ENCODE peak calls at places on chromosome 18, in eight cellular contexts. One of them, this sample, is unnamed.

GRCh38 chr18:64966667-64967066 is 784.1 kb upstream of the CDH7 start:
- DNase-seq in posterior vena cava: no peak
- DNase-seq in tibial nerve: no peak
- DNase-seq in GM20000: no peak
- DNase-seq in foreskin keratinocyte: peak
- DNase-seq in NCI-H2029 treated with DMSO at 0.1 percent for 48 hours: no peak
- DNase-seq in GF-D8: no peak
- DNase-seq in H9: peak
- DNase-seq in this sample: peak

GRCh38 chr18:5729983-5730699 is 165.2 kb downstream of the TMEM200C start:
- DNase-seq in tibial nerve: peak
- DNase-seq in GM20000: no peak
- DNase-seq in NCI-H2029 treated with DMSO at 0.1 percent for 48 hours: no peak
- DNase-seq in H9: no peak
- DNase-seq in foreskin keratinocyte: no peak
- DNase-seq in GF-D8: no peak
- DNase-seq in posterior vena cava: no peak
- DNase-seq in this sample: peak

GRCh38 chr18:58615150-58616132 is 13.4 kb downstream of the ALPK2 start:
- DNase-seq in posterior vena cava: no peak
- DNase-seq in H9: no peak
- DNase-seq in GF-D8: no peak
- DNase-seq in tibial nerve: no peak
- DNase-seq in NCI-H2029 treated with DMSO at 0.1 percent for 48 hours: no peak
- DNase-seq in GM20000: peak
- DNase-seq in foreskin keratinocyte: peak
- DNase-seq in this sample: no peak

GRCh38 chr18:59249186-59249774 is 24.0 kb downstream of the RAX start:
- DNase-seq in NCI-H2029 treated with DMSO at 0.1 percent for 48 hours: peak
- DNase-seq in GF-D8: no peak
- DNase-seq in GM20000: peak
- DNase-seq in H9: peak
- DNase-seq in tibial nerve: no peak
- DNase-seq in foreskin keratinocyte: peak
- DNase-seq in posterior vena cava: no peak
- DNase-seq in this sample: no peak

GRCh38 chr18:66280470-66280869 is 323.4 kb downstream of the CDH19 start:
- DNase-seq in GM20000: no peak
- DNase-seq in GF-D8: no peak
- DNase-seq in foreskin keratinocyte: no peak
- DNase-seq in posterior vena cava: no peak
- DNase-seq in H9: no peak
- DNase-seq in NCI-H2029 treated with DMSO at 0.1 percent for 48 hours: no peak
- DNase-seq in tibial nerve: no peak
- DNase-seq in this sample: no peak

GRCh38 chr18:55511277-55511676 is 76.7 kb downstream of the TCF4 start:
- DNase-seq in GF-D8: no peak
- DNase-seq in GM20000: no peak
- DNase-seq in foreskin keratinocyte: no peak
- DNase-seq in posterior vena cava: no peak
- DNase-seq in tibial nerve: no peak
- DNase-seq in H9: no peak
- DNase-seq in NCI-H2029 treated with DMSO at 0.1 percent for 48 hours: no peak
- DNase-seq in this sample: no peak

GRCh38 chr18:1047406-1047805 is 142.7 kb downstream of the ADCYAP1 start:
- DNase-seq in NCI-H2029 treated with DMSO at 0.1 percent for 48 hours: no peak
- DNase-seq in posterior vena cava: no peak
- DNase-seq in GM20000: no peak
- DNase-seq in foreskin keratinocyte: no peak
- DNase-seq in GF-D8: no peak
- DNase-seq in tibial nerve: no peak
- DNase-seq in H9: no peak
- DNase-seq in this sample: no peak

GRCh38 chr18:49647496-49648168 is 85.8 kb downstream of the LIPG start:
- DNase-seq in NCI-H2029 treated with DMSO at 0.1 percent for 48 hours: no peak
- DNase-seq in tibial nerve: no peak
- DNase-seq in H9: no peak
- DNase-seq in GM20000: no peak
- DNase-seq in GF-D8: no peak
- DNase-seq in posterior vena cava: no peak
- DNase-seq in foreskin keratinocyte: peak
- DNase-seq in this sample: no peak

GRCh38 chr18:46387426-46388131 is 269.4 kb downstream of the LOXHD1 start:
- DNase-seq in GM20000: no peak
- DNase-seq in GF-D8: no peak
- DNase-seq in H9: no peak
- DNase-seq in posterior vena cava: no peak
- DNase-seq in tibial nerve: no peak
- DNase-seq in NCI-H2029 treated with DMSO at 0.1 percent for 48 hours: no peak
- DNase-seq in foreskin keratinocyte: peak
- DNase-seq in this sample: no peak

GRCh38 chr18:25284861-25285574 is 66.9 kb downstream of the ZNF521 start:
- DNase-seq in NCI-H2029 treated with DMSO at 0.1 percent for 48 hours: no peak
- DNase-seq in posterior vena cava: no peak
- DNase-seq in tibial nerve: no peak
- DNase-seq in GF-D8: no peak
- DNase-seq in foreskin keratinocyte: no peak
- DNase-seq in H9: no peak
- DNase-seq in GM20000: no peak
- DNase-seq in this sample: peak

GRCh38 chr18:53451902-53452301 is 772.6 kb downstream of the MBD2 start:
- DNase-seq in NCI-H2029 treated with DMSO at 0.1 percent for 48 hours: no peak
- DNase-seq in H9: no peak
- DNase-seq in GF-D8: no peak
- DNase-seq in posterior vena cava: no peak
- DNase-seq in tibial nerve: no peak
- DNase-seq in GM20000: no peak
- DNase-seq in foreskin keratinocyte: no peak
- DNase-seq in this sample: no peak

GRCh38 chr18:63736856-63737255 is 34.1 kb downstream of the SERPINB11 start:
- DNase-seq in foreskin keratinocyte: peak
- DNase-seq in tibial nerve: no peak
- DNase-seq in NCI-H2029 treated with DMSO at 0.1 percent for 48 hours: no peak
- DNase-seq in GM20000: no peak
- DNase-seq in GF-D8: no peak
- DNase-seq in posterior vena cava: no peak
- DNase-seq in H9: no peak
- DNase-seq in this sample: no peak

GRCh38 chr18:74282359-74283254 is 9.2 kb downstream of the CYB5A start:
- DNase-seq in H9: peak
- DNase-seq in tibial nerve: no peak
- DNase-seq in NCI-H2029 treated with DMSO at 0.1 percent for 48 hours: no peak
- DNase-seq in foreskin keratinocyte: no peak
- DNase-seq in GF-D8: peak
- DNase-seq in posterior vena cava: no peak
- DNase-seq in GM20000: no peak
- DNase-seq in this sample: no peak

GRCh38 chr18:60322591-60322990 is 50.0 kb downstream of the MC4R start:
- DNase-seq in GF-D8: no peak
- DNase-seq in foreskin keratinocyte: peak
- DNase-seq in tibial nerve: no peak
- DNase-seq in posterior vena cava: no peak
- DNase-seq in NCI-H2029 treated with DMSO at 0.1 percent for 48 hours: no peak
- DNase-seq in GM20000: no peak
- DNase-seq in H9: no peak
- DNase-seq in this sample: no peak

GRCh38 chr18:8562065-8562464 is 47.2 kb upstream of the RAB12 start:
- DNase-seq in H9: no peak
- DNase-seq in foreskin keratinocyte: no peak
- DNase-seq in GF-D8: no peak
- DNase-seq in tibial nerve: no peak
- DNase-seq in NCI-H2029 treated with DMSO at 0.1 percent for 48 hours: no peak
- DNase-seq in posterior vena cava: no peak
- DNase-seq in GM20000: no peak
- DNase-seq in this sample: no peak

GRCh38 chr18:29004921-29005320 is 828.0 kb upstream of the CDH2 start:
- DNase-seq in posterior vena cava: no peak
- DNase-seq in H9: no peak
- DNase-seq in foreskin keratinocyte: no peak
- DNase-seq in NCI-H2029 treated with DMSO at 0.1 percent for 48 hours: no peak
- DNase-seq in tibial nerve: no peak
- DNase-seq in GF-D8: no peak
- DNase-seq in GM20000: no peak
- DNase-seq in this sample: no peak

GRCh38 chr18:37156330-37156942 is 327.5 kb downstream of the KIAA1328 start:
- DNase-seq in posterior vena cava: no peak
- DNase-seq in GM20000: no peak
- DNase-seq in NCI-H2029 treated with DMSO at 0.1 percent for 48 hours: no peak
- DNase-seq in H9: no peak
- DNase-seq in tibial nerve: no peak
- DNase-seq in GF-D8: no peak
- DNase-seq in foreskin keratinocyte: no peak
- DNase-seq in this sample: no peak

GRCh38 chr18:63157293-63158011 is 162.1 kb downstream of the BCL2 start:
- DNase-seq in foreskin keratinocyte: no peak
- DNase-seq in tibial nerve: no peak
- DNase-seq in H9: no peak
- DNase-seq in posterior vena cava: no peak
- DNase-seq in NCI-H2029 treated with DMSO at 0.1 percent for 48 hours: no peak
- DNase-seq in GF-D8: no peak
- DNase-seq in GM20000: no peak
- DNase-seq in this sample: no peak

GRCh38 chr18:27785815-27786537 is 391.0 kb downstream of the CDH2 start:
- DNase-seq in NCI-H2029 treated with DMSO at 0.1 percent for 48 hours: peak
- DNase-seq in GF-D8: no peak
- DNase-seq in posterior vena cava: peak
- DNase-seq in foreskin keratinocyte: no peak
- DNase-seq in GM20000: no peak
- DNase-seq in H9: no peak
- DNase-seq in tibial nerve: no peak
- DNase-seq in this sample: no peak

GRCh38 chr18:44732604-44733003 is 51.9 kb downstream of the SETBP1 start:
- DNase-seq in tibial nerve: no peak
- DNase-seq in foreskin keratinocyte: no peak
- DNase-seq in GM20000: no peak
- DNase-seq in H9: no peak
- DNase-seq in posterior vena cava: no peak
- DNase-seq in NCI-H2029 treated with DMSO at 0.1 percent for 48 hours: peak
- DNase-seq in GF-D8: no peak
- DNase-seq in this sample: no peak

GRCh38 chr18:32238635-32239268 is 48.9 kb downstream of the MEP1B start:
- DNase-seq in NCI-H2029 treated with DMSO at 0.1 percent for 48 hours: no peak
- DNase-seq in GF-D8: no peak
- DNase-seq in posterior vena cava: no peak
- DNase-seq in foreskin keratinocyte: no peak
- DNase-seq in GM20000: no peak
- DNase-seq in H9: peak
- DNase-seq in tibial nerve: no peak
- DNase-seq in this sample: no peak

GRCh38 chr18:75491361-75491760 is 63.9 kb upstream of the SMIM21 start:
- DNase-seq in tibial nerve: no peak
- DNase-seq in GF-D8: no peak
- DNase-seq in GM20000: no peak
- DNase-seq in foreskin keratinocyte: no peak
- DNase-seq in H9: no peak
- DNase-seq in NCI-H2029 treated with DMSO at 0.1 percent for 48 hours: no peak
- DNase-seq in posterior vena cava: no peak
- DNase-seq in this sample: no peak

GRCh38 chr18:39523281-39523680 is 1957.7 kb upstream of the CELF4 start:
- DNase-seq in GM20000: no peak
- DNase-seq in posterior vena cava: no peak
- DNase-seq in H9: no peak
- DNase-seq in tibial nerve: no peak
- DNase-seq in NCI-H2029 treated with DMSO at 0.1 percent for 48 hours: no peak
- DNase-seq in GF-D8: no peak
- DNase-seq in foreskin keratinocyte: peak
- DNase-seq in this sample: no peak

GRCh38 chr18:63799164-63799563 is 23.9 kb downstream of the SERPINB7 start:
- DNase-seq in foreskin keratinocyte: no peak
- DNase-seq in H9: no peak
- DNase-seq in tibial nerve: no peak
- DNase-seq in GF-D8: no peak
- DNase-seq in posterior vena cava: no peak
- DNase-seq in NCI-H2029 treated with DMSO at 0.1 percent for 48 hours: no peak
- DNase-seq in GM20000: no peak
- DNase-seq in this sample: no peak

GRCh38 chr18:69985239-69985638 is 37.6 kb upstream of the CD226 start:
- DNase-seq in H9: peak
- DNase-seq in GM20000: no peak
- DNase-seq in tibial nerve: no peak
- DNase-seq in foreskin keratinocyte: no peak
- DNase-seq in GF-D8: no peak
- DNase-seq in posterior vena cava: no peak
- DNase-seq in NCI-H2029 treated with DMSO at 0.1 percent for 48 hours: no peak
- DNase-seq in this sample: no peak

GRCh38 chr18:44771957-44772917 is 91.5 kb downstream of the SETBP1 start:
- DNase-seq in H9: no peak
- DNase-seq in posterior vena cava: peak
- DNase-seq in NCI-H2029 treated with DMSO at 0.1 percent for 48 hours: no peak
- DNase-seq in GM20000: no peak
- DNase-seq in GF-D8: no peak
- DNase-seq in foreskin keratinocyte: no peak
- DNase-seq in tibial nerve: peak
- DNase-seq in this sample: no peak

GRCh38 chr18:25231327-25231691 is 120.7 kb downstream of the ZNF521 start:
- DNase-seq in GF-D8: no peak
- DNase-seq in NCI-H2029 treated with DMSO at 0.1 percent for 48 hours: no peak
- DNase-seq in tibial nerve: peak
- DNase-seq in H9: no peak
- DNase-seq in foreskin keratinocyte: no peak
- DNase-seq in GM20000: no peak
- DNase-seq in posterior vena cava: no peak
- DNase-seq in this sample: peak

GRCh38 chr18:50277935-50278334 is 3.4 kb downstream of the MBD1 start:
- DNase-seq in tibial nerve: no peak
- DNase-seq in foreskin keratinocyte: peak
- DNase-seq in NCI-H2029 treated with DMSO at 0.1 percent for 48 hours: no peak
- DNase-seq in GM20000: no peak
- DNase-seq in H9: no peak
- DNase-seq in GF-D8: no peak
- DNase-seq in posterior vena cava: no peak
- DNase-seq in this sample: no peak

GRCh38 chr18:79400091-79400590 is 4.4 kb downstream of the NFATC1 start:
- DNase-seq in foreskin keratinocyte: no peak
- DNase-seq in H9: no peak
- DNase-seq in tibial nerve: peak
- DNase-seq in posterior vena cava: peak
- DNase-seq in GM20000: peak
- DNase-seq in GF-D8: peak
- DNase-seq in NCI-H2029 treated with DMSO at 0.1 percent for 48 hours: no peak
- DNase-seq in this sample: peak

GRCh38 chr18:76689646-76690264 is 132.6 kb upstream of the ZNF236 start:
- DNase-seq in foreskin keratinocyte: peak
- DNase-seq in GF-D8: no peak
- DNase-seq in tibial nerve: no peak
- DNase-seq in NCI-H2029 treated with DMSO at 0.1 percent for 48 hours: no peak
- DNase-seq in posterior vena cava: no peak
- DNase-seq in GM20000: no peak
- DNase-seq in H9: no peak
- DNase-seq in this sample: no peak

GRCh38 chr18:54261894-54262293 is 7.4 kb upstream of the POLI start:
- DNase-seq in H9: no peak
- DNase-seq in tibial nerve: no peak
- DNase-seq in GM20000: peak
- DNase-seq in GF-D8: no peak
- DNase-seq in NCI-H2029 treated with DMSO at 0.1 percent for 48 hours: no peak
- DNase-seq in posterior vena cava: no peak
- DNase-seq in foreskin keratinocyte: no peak
- DNase-seq in this sample: no peak

GRCh38 chr18:43442571-43442970 is 165.3 kb upstream of the SYT4 start:
- DNase-seq in H9: no peak
- DNase-seq in tibial nerve: no peak
- DNase-seq in GM20000: no peak
- DNase-seq in NCI-H2029 treated with DMSO at 0.1 percent for 48 hours: no peak
- DNase-seq in posterior vena cava: no peak
- DNase-seq in foreskin keratinocyte: peak
- DNase-seq in GF-D8: no peak
- DNase-seq in this sample: no peak

GRCh38 chr18:24534271-24534670 is 73.8 kb downstream of the HRH4 start:
- DNase-seq in GF-D8: no peak
- DNase-seq in NCI-H2029 treated with DMSO at 0.1 percent for 48 hours: no peak
- DNase-seq in posterior vena cava: no peak
- DNase-seq in tibial nerve: no peak
- DNase-seq in H9: no peak
- DNase-seq in GM20000: no peak
- DNase-seq in foreskin keratinocyte: no peak
- DNase-seq in this sample: no peak

GRCh38 chr18:2258954-2259353 is 312.4 kb downstream of the METTL4 start:
- DNase-seq in posterior vena cava: no peak
- DNase-seq in foreskin keratinocyte: no peak
- DNase-seq in H9: no peak
- DNase-seq in GF-D8: no peak
- DNase-seq in GM20000: no peak
- DNase-seq in tibial nerve: no peak
- DNase-seq in NCI-H2029 treated with DMSO at 0.1 percent for 48 hours: no peak
- DNase-seq in this sample: no peak